ENCODE peak calls at places on chromosomes 12 and 14, in five cellular contexts. D is astrocyte, F is SK-N-SH, T is neural progenitor cell, Q is mammary epithelial cell. O is an unnamed sample.

GRCh38 chr14:54955143-54955542 is 52.5 kb upstream of the GCH1 start:
- DNase-seq in D (no peak), F (no peak), T (no peak), Q (no peak), O (no peak)

GRCh38 chr12:51202650-51203198 is 15.1 kb downstream of the POU6F1 start:
- DNase-seq in D (no peak), F (no peak), T (no peak), Q (no peak), O (no peak)

GRCh38 chr14:69619007-69619406 is 7.6 kb downstream of the SUSD6 start:
- DNase-seq in D (peak), F (no peak), T (no peak), Q (no peak), O (no peak)

GRCh38 chr12:113462117-113462774 is 9.4 kb downstream of the LHX5 start:
- DNase-seq in D (peak), F (peak), T (peak), Q (peak), O (peak)

GRCh38 chr14:61160798-61161197 is 120.3 kb downstream of the TMEM30B start:
- DNase-seq in D (no peak), F (no peak), T (no peak), Q (no peak), O (no peak)

GRCh38 chr12:25151476-25151875 is 43.5 kb downstream of the DNAI7 start:
- DNase-seq in D (peak), F (peak), T (peak), Q (peak), O (peak)

GRCh38 chr12:90099288-90099687 is 390.6 kb upstream of the ATP2B1 start:
- DNase-seq in D (peak), F (no peak), T (no peak), Q (no peak), O (peak)

GRCh38 chr12:116143883-116144266 is 133.6 kb downstream of the MED13L start:
- DNase-seq in D (peak), F (no peak), T (peak), Q (peak), O (peak)

GRCh38 chr12:62190921-62191746 is 69.1 kb upstream of the USP15 start:
- DNase-seq in D (no peak), F (peak), T (peak), Q (no peak), O (peak)

GRCh38 chr12:14326699-14327098 is 38.8 kb upstream of the ATF7IP start:
- DNase-seq in D (peak), F (no peak), T (no peak), Q (no peak), O (peak)

GRCh38 chr12:122839907-122840554 is 4.8 kb downstream of the HIP1R start:
- DNase-seq in D (no peak), F (no peak), T (no peak), Q (peak), O (no peak)

GRCh38 chr14:102187044-102187443 is 47.3 kb downstream of the WDR20 start:
- DNase-seq in D (peak), F (no peak), T (no peak), Q (peak), O (peak)

GRCh38 chr12:113880337-113880736 is 85.8 kb downstream of the RBM19 start:
- DNase-seq in D (no peak), F (no peak), T (no peak), Q (no peak), O (no peak)

GRCh38 chr12:111238075-111238734 is 130.7 kb downstream of the PHETA1 start:
- DNase-seq in D (no peak), F (no peak), T (no peak), Q (no peak), O (no peak)

GRCh38 chr12:103269962-103270361 is 225.8 kb downstream of the C12orf42 start:
- DNase-seq in D (peak), F (no peak), T (no peak), Q (no peak), O (peak)

GRCh38 chr12:88298761-88299242 is 156.7 kb downstream of the TMTC3 start:
- DNase-seq in D (peak), F (no peak), T (no peak), Q (peak), O (peak)

GRCh38 chr12:99026332-99027116 is 381.4 kb downstream of the APAF1 start:
- DNase-seq in D (no peak), F (no peak), T (no peak), Q (no peak), O (no peak)

GRCh38 chr12:99024870-99025269 is 379.8 kb downstream of the APAF1 start:
- DNase-seq in D (no peak), F (no peak), T (no peak), Q (no peak), O (no peak)

GRCh38 chr12:99024191-99024590 is 379.1 kb downstream of the APAF1 start:
- DNase-seq in D (no peak), F (no peak), T (no peak), Q (no peak), O (no peak)

GRCh38 chr12:99019798-99020197 is 374.7 kb downstream of the APAF1 start:
- DNase-seq in D (no peak), F (no peak), T (no peak), Q (no peak), O (no peak)

DNA sequence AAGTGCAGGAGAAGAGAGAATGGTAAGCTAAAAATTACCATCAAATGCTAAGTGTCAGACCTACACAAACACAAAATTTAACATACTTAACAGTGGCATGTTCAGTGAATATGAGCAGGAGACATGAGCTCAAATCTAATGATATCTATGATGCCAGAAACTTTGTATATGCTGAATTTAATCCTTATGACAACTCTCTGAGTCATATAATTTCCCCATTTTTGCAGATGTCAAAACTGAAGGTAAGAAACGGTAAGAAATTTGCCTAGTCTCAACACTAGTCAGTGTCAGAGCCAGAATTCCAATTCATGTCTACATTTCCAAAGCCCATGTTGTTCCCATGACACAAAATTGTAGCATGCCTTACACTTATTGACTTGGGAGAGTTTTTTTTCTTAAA is 375.8 kb downstream of the APAF1 start:
- DNase-seq in D (no peak), F (no peak), T (no peak), Q (peak), O (no peak)
- H2AFZ ChIP-seq in D (no peak), F (no peak), T (no peak), Q (no peak), O (no peak)

DNA sequence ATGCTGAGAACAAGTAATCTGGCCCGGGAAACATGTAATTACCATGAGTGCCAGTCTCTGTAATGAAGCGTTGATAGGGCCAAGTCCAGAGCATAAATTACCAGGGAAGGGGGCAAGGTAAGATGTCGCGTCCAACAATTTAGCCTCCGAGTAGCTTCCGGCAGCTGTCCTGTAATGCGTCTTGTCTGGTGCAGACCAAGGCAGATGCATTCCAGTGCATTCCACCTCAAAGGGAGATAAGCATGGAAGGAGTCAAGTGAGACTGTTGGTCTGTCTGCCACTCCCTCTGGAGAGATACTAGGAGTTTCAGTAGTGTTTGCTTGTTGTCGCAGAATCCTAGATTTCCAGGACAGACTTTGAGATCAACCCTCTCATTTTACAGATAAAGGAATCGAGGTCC is 218.3 kb downstream of the AACS start:
- DNase-seq in D (no peak), F (no peak), T (no peak), Q (no peak), O (no peak)
- H2AFZ ChIP-seq in D (no peak), F (no peak), T (no peak), Q (no peak), O (no peak)

GRCh38 chr14:63852271-63852816 is 460 bp upstream of the SYNE2 start:
- DNase-seq in D (peak), F (peak), T (no peak), Q (no peak), O (peak)
- H2AFZ ChIP-seq in D (peak), F (peak), T (peak), Q (peak), O (peak)

GRCh38 chr14:73818821-73819220 is 32.8 kb upstream of the PTGR2 start:
- DNase-seq in D (no peak), F (no peak), T (no peak), Q (no peak), O (no peak)
- H2AFZ ChIP-seq in D (no peak), F (no peak), T (no peak), Q (peak), O (no peak)

GRCh38 chr12:664779-665092 is 1.5 kb upstream of the NINJ2 start:
- DNase-seq in D (no peak), F (no peak), T (no peak), Q (no peak), O (no peak)

GRCh38 chr12:664075-664778 is 982 bp upstream of the NINJ2 start:
- DNase-seq in D (no peak), F (no peak), T (no peak), Q (no peak), O (no peak)

GRCh38 chr12:661720-662486 is 1.3 kb downstream of the NINJ2 start:
- DNase-seq in D (no peak), F (no peak), T (no peak), Q (no peak), O (no peak)

GRCh38 chr12:662541-663292 is 528 bp downstream of the NINJ2 start:
- DNase-seq in D (peak), F (no peak), T (no peak), Q (no peak), O (no peak)

GRCh38 chr12:663293-663871 is at the start of gene NINJ2:
- DNase-seq in D (peak), F (peak), T (no peak), Q (no peak), O (no peak)
- H2AFZ ChIP-seq in D (peak), F (no peak), T (peak), Q (peak), O (peak)

DNA sequence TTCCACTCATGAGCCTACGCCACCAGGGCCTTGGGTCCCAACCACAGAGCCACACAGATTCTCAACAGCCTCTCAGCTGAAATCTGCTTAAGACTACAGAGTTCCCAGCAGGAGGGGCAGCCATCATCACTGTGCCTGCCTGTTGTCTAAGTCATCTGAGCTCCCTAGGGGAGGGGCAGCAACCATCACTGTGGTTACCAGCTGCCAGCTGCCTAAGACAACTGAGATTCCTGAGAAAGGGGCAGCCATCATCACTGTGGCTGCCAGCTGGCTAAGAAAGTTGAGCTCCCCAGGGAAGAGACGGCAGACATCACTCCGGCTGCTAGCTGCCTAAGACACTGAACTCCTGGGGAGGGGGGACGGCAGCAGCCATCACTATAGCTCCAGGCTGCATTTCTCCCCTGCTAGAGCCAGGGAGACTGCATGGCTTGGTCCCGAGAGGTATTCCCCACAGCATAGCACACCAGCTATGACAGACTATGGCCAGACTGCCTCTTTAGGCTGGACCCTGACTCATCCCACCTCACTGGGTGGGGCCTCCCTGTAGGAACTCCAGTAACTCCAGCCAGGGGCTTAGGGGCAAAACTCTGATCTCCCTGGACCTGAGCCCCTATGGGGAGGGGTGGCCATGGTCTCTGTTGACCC is 37.2 kb upstream of the C14orf132 start:
- DNase-seq in D (no peak), F (no peak), T (peak), Q (no peak), O (peak)
- H2AFZ ChIP-seq in D (peak), F (no peak), T (peak), Q (no peak), O (peak)

DNA sequence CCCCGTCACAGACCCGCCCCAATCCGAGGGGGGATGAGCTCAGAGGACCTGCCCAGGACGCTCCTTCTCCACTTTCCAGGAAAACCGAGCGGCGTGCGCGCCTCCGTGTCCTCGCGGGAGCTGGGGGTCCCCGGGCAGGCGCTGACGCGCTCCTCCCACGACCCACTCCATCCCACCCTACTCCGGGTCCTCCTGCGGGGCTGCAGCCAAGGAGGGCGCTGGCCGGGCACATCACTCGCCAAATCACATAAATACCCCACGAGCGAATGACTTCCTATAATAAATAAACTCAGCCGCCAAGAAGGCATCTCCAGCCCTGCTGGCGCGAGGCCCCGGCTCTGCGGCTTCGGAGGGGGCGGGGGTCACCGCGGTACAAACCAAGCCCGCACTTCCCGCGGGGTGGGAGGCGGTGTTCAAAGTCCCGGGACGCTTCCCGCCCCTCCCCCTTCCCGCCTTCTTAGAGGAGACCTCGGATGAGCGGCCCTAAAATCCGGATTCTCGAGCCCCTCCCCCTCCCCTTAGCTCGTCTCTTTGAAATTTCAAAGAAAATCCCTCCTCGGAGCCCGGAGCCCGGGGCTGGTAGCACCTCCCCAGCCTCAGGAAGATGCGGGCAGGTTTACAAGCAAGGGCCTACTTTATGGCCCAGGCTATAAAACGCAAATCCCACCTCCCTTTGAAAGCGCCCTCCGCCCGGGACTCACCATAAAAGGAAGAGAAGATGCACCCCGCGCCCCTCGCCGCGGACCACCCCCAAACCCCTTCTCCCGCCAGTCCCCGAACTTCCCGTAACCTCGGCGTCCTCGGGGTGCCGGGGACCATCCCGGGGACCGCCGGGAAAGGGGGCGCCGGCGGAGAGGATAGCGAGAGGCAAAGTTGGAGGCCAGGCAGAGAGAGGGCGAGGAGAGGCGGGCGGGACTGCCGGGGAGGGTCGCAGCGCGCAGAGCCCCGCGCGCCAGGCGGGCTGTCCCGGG is 718 bp upstream of the FZD10 start:
- DNase-seq in D (peak), F (peak), T (peak), Q (no peak), O (no peak)
- H2AFZ ChIP-seq in D (no peak), F (no peak), T (peak), Q (no peak), O (no peak)

GRCh38 chr14:26598672-26599131 is 869 bp upstream of the NOVA1 start:
- DNase-seq in D (no peak), F (peak), T (no peak), Q (no peak), O (no peak)
- H2AFZ ChIP-seq in D (peak), F (peak), T (peak), Q (no peak), O (peak)